ENCODE peak calls at places on chromosomes 7 and 10, in seven cellular contexts. One of them, this sample, is unnamed.
A peak's percentile ranks its signal among the peaks of the same experiment; 100 is the strongest.

GRCh38 chr10:88792656-88793055 is 9.9 kb upstream of the LIPM start:
- DNase-seq in Caco-2: no peak
- DNase-seq in colonic mucosa: no peak
- DNase-seq in H9: no peak
- DNase-seq in lower lobe of right lung: peak; percentile 69
- DNase-seq in CD4-positive, CD25-positive, alpha-beta regulatory T cell: no peak
- DNase-seq in iPS DF 6.9: no peak
- DNase-seq in this sample: no peak

GRCh38 chr10:25661632-25662031 is 272.4 kb upstream of the MYO3A start:
- DNase-seq in Caco-2: no peak
- DNase-seq in colonic mucosa: no peak
- DNase-seq in H9: no peak
- DNase-seq in lower lobe of right lung: no peak
- DNase-seq in CD4-positive, CD25-positive, alpha-beta regulatory T cell: no peak
- DNase-seq in iPS DF 6.9: no peak
- DNase-seq in this sample: no peak

GRCh38 chr10:11793762-11794479 is 29.2 kb upstream of the PROSER2 start:
- DNase-seq in Caco-2: peak; percentile 98
- DNase-seq in colonic mucosa: no peak
- DNase-seq in H9: no peak
- DNase-seq in lower lobe of right lung: no peak
- DNase-seq in CD4-positive, CD25-positive, alpha-beta regulatory T cell: no peak
- DNase-seq in iPS DF 6.9: no peak
- DNase-seq in this sample: no peak

GRCh38 chr7:143882611-143883078 is 19.3 kb downstream of the TCAF1 start:
- DNase-seq in Caco-2: no peak
- DNase-seq in colonic mucosa: peak; percentile 64
- DNase-seq in H9: peak; percentile 56
- DNase-seq in lower lobe of right lung: peak; percentile 60
- DNase-seq in CD4-positive, CD25-positive, alpha-beta regulatory T cell: no peak
- DNase-seq in iPS DF 6.9: no peak
- DNase-seq in this sample: no peak

GRCh38 chr7:95246935-95247370 is 77.4 kb downstream of the PON1 start:
- DNase-seq in Caco-2: peak; percentile 62
- DNase-seq in colonic mucosa: peak; percentile 76
- DNase-seq in H9: peak; percentile 59
- DNase-seq in lower lobe of right lung: no peak
- DNase-seq in CD4-positive, CD25-positive, alpha-beta regulatory T cell: no peak
- DNase-seq in iPS DF 6.9: peak; percentile 55
- DNase-seq in this sample: no peak

GRCh38 chr10:122864901-122865300 is 14.5 kb downstream of the FAM24B start:
- DNase-seq in Caco-2: no peak
- DNase-seq in colonic mucosa: no peak
- DNase-seq in H9: no peak
- DNase-seq in lower lobe of right lung: no peak
- DNase-seq in CD4-positive, CD25-positive, alpha-beta regulatory T cell: no peak
- DNase-seq in iPS DF 6.9: no peak
- DNase-seq in this sample: no peak

GRCh38 chr10:110005716-110006115 is 2.1 kb upstream of the ADD3 start:
- DNase-seq in Caco-2: peak; percentile 50
- DNase-seq in colonic mucosa: peak; percentile 58
- DNase-seq in H9: peak; percentile 45
- DNase-seq in lower lobe of right lung: no peak
- DNase-seq in CD4-positive, CD25-positive, alpha-beta regulatory T cell: no peak
- DNase-seq in iPS DF 6.9: no peak
- DNase-seq in this sample: no peak

GRCh38 chr7:139708541-139708940 is 69.3 kb downstream of the HIPK2 start:
- DNase-seq in Caco-2: no peak
- DNase-seq in colonic mucosa: no peak
- DNase-seq in H9: no peak
- DNase-seq in lower lobe of right lung: no peak
- DNase-seq in CD4-positive, CD25-positive, alpha-beta regulatory T cell: no peak
- DNase-seq in iPS DF 6.9: no peak
- DNase-seq in this sample: no peak

GRCh38 chr10:92757066-92757716 is 67.4 kb downstream of the HHEX start:
- DNase-seq in Caco-2: peak; percentile 42
- DNase-seq in colonic mucosa: peak; percentile 72
- DNase-seq in H9: peak; percentile 63
- DNase-seq in lower lobe of right lung: peak; percentile 89
- DNase-seq in CD4-positive, CD25-positive, alpha-beta regulatory T cell: no peak
- DNase-seq in iPS DF 6.9: peak; percentile 9
- DNase-seq in this sample: no peak

GRCh38 chr7:151684408-151685175 is 164.9 kb upstream of the RHEB start:
- DNase-seq in Caco-2: no peak
- DNase-seq in colonic mucosa: no peak
- DNase-seq in H9: no peak
- DNase-seq in lower lobe of right lung: no peak
- DNase-seq in CD4-positive, CD25-positive, alpha-beta regulatory T cell: no peak
- DNase-seq in iPS DF 6.9: no peak
- DNase-seq in this sample: no peak

GRCh38 chr7:24052572-24053223 is 231.3 kb upstream of the NPY start:
- DNase-seq in Caco-2: no peak
- DNase-seq in colonic mucosa: no peak
- DNase-seq in H9: no peak
- DNase-seq in lower lobe of right lung: no peak
- DNase-seq in CD4-positive, CD25-positive, alpha-beta regulatory T cell: no peak
- DNase-seq in iPS DF 6.9: no peak
- DNase-seq in this sample: no peak

GRCh38 chr7:3588341-3588740 is 287.3 kb downstream of the SDK1 start:
- DNase-seq in Caco-2: no peak
- DNase-seq in colonic mucosa: no peak
- DNase-seq in H9: no peak
- DNase-seq in lower lobe of right lung: no peak
- DNase-seq in CD4-positive, CD25-positive, alpha-beta regulatory T cell: no peak
- DNase-seq in iPS DF 6.9: no peak
- DNase-seq in this sample: no peak

GRCh38 chr10:30476511-30476910 is 42.5 kb downstream of the MAP3K8 start:
- DNase-seq in Caco-2: no peak
- DNase-seq in colonic mucosa: no peak
- DNase-seq in H9: no peak
- DNase-seq in lower lobe of right lung: no peak
- DNase-seq in CD4-positive, CD25-positive, alpha-beta regulatory T cell: no peak
- DNase-seq in iPS DF 6.9: no peak
- DNase-seq in this sample: no peak

GRCh38 chr10:87054373-87055295 is 34.5 kb downstream of the FAM25A start:
- DNase-seq in Caco-2: no peak
- DNase-seq in colonic mucosa: no peak
- DNase-seq in H9: no peak
- DNase-seq in lower lobe of right lung: no peak
- DNase-seq in CD4-positive, CD25-positive, alpha-beta regulatory T cell: no peak
- DNase-seq in iPS DF 6.9: no peak
- DNase-seq in this sample: no peak

GRCh38 chr7:155979994-155980393 is 167.7 kb upstream of the SHH start:
- DNase-seq in Caco-2: peak; percentile 12
- DNase-seq in colonic mucosa: peak; percentile 10
- DNase-seq in H9: peak; percentile 12
- DNase-seq in lower lobe of right lung: no peak
- DNase-seq in CD4-positive, CD25-positive, alpha-beta regulatory T cell: no peak
- DNase-seq in iPS DF 6.9: no peak
- DNase-seq in this sample: no peak

GRCh38 chr10:128568979-128569378 is 442.8 kb upstream of the MKI67 start:
- DNase-seq in Caco-2: no peak
- DNase-seq in colonic mucosa: no peak
- DNase-seq in H9: no peak
- DNase-seq in lower lobe of right lung: no peak
- DNase-seq in CD4-positive, CD25-positive, alpha-beta regulatory T cell: no peak
- DNase-seq in iPS DF 6.9: no peak
- DNase-seq in this sample: no peak

GRCh38 chr10:115572740-115573455 is 479.7 kb downstream of the ATRNL1 start:
- DNase-seq in Caco-2: no peak
- DNase-seq in colonic mucosa: no peak
- DNase-seq in H9: peak; percentile 68
- DNase-seq in lower lobe of right lung: no peak
- DNase-seq in CD4-positive, CD25-positive, alpha-beta regulatory T cell: no peak
- DNase-seq in iPS DF 6.9: peak; percentile 37
- DNase-seq in this sample: no peak

GRCh38 chr7:14995774-14996173 is 93.2 kb upstream of the DGKB start:
- DNase-seq in Caco-2: no peak
- DNase-seq in colonic mucosa: no peak
- DNase-seq in H9: no peak
- DNase-seq in lower lobe of right lung: no peak
- DNase-seq in CD4-positive, CD25-positive, alpha-beta regulatory T cell: no peak
- DNase-seq in iPS DF 6.9: no peak
- DNase-seq in this sample: no peak

GRCh38 chr7:78284945-78285344 is 486.4 kb downstream of the PHTF2 start:
- DNase-seq in Caco-2: no peak
- DNase-seq in colonic mucosa: no peak
- DNase-seq in H9: no peak
- DNase-seq in lower lobe of right lung: no peak
- DNase-seq in CD4-positive, CD25-positive, alpha-beta regulatory T cell: no peak
- DNase-seq in iPS DF 6.9: no peak
- DNase-seq in this sample: no peak

GRCh38 chr7:50696810-50697582 is 85.7 kb downstream of the GRB10 start:
- DNase-seq in Caco-2: no peak
- DNase-seq in colonic mucosa: no peak
- DNase-seq in H9: no peak
- DNase-seq in lower lobe of right lung: no peak
- DNase-seq in CD4-positive, CD25-positive, alpha-beta regulatory T cell: no peak
- DNase-seq in iPS DF 6.9: no peak
- DNase-seq in this sample: no peak

GRCh38 chr7:155536451-155536850 is 9.9 kb downstream of the CNPY1 start:
- DNase-seq in Caco-2: no peak
- DNase-seq in colonic mucosa: no peak
- DNase-seq in H9: no peak
- DNase-seq in lower lobe of right lung: no peak
- DNase-seq in CD4-positive, CD25-positive, alpha-beta regulatory T cell: no peak
- DNase-seq in iPS DF 6.9: no peak
- DNase-seq in this sample: no peak

GRCh38 chr10:79418274-79418673 is 27.1 kb downstream of the ZCCHC24 start:
- DNase-seq in Caco-2: no peak
- DNase-seq in colonic mucosa: no peak
- DNase-seq in H9: no peak
- DNase-seq in lower lobe of right lung: peak; percentile 36
- DNase-seq in CD4-positive, CD25-positive, alpha-beta regulatory T cell: no peak
- DNase-seq in iPS DF 6.9: no peak
- DNase-seq in this sample: no peak

GRCh38 chr10:33334170-33334838 is at the start of gene NRP1:
- DNase-seq in Caco-2: no peak
- DNase-seq in colonic mucosa: peak; percentile 39
- DNase-seq in H9: peak; percentile 29
- DNase-seq in lower lobe of right lung: peak; percentile 57
- DNase-seq in CD4-positive, CD25-positive, alpha-beta regulatory T cell: no peak
- DNase-seq in iPS DF 6.9: no peak
- DNase-seq in this sample: no peak

GRCh38 chr7:50558380-50559051 is 6.7 kb downstream of the DDC start:
- DNase-seq in Caco-2: peak; percentile 48
- DNase-seq in colonic mucosa: no peak
- DNase-seq in H9: no peak
- DNase-seq in lower lobe of right lung: no peak
- DNase-seq in CD4-positive, CD25-positive, alpha-beta regulatory T cell: no peak
- DNase-seq in iPS DF 6.9: no peak
- DNase-seq in this sample: no peak

GRCh38 chr10:71214641-71215160 is 2.3 kb downstream of the UNC5B start:
- DNase-seq in Caco-2: peak; percentile 30
- DNase-seq in colonic mucosa: no peak
- DNase-seq in H9: peak; percentile 15
- DNase-seq in lower lobe of right lung: no peak
- DNase-seq in CD4-positive, CD25-positive, alpha-beta regulatory T cell: no peak
- DNase-seq in iPS DF 6.9: no peak
- DNase-seq in this sample: no peak

GRCh38 chr10:23095966-23096813 is 811 bp downstream of the MSRB2 start:
- DNase-seq in Caco-2: no peak
- DNase-seq in colonic mucosa: peak; percentile 38
- DNase-seq in H9: no peak
- DNase-seq in lower lobe of right lung: peak; percentile 54
- DNase-seq in CD4-positive, CD25-positive, alpha-beta regulatory T cell: no peak
- DNase-seq in iPS DF 6.9: no peak
- DNase-seq in this sample: peak; percentile 6

GRCh38 chr10:60335708-60336107 is 54.0 kb downstream of the ANK3 start:
- DNase-seq in Caco-2: no peak
- DNase-seq in colonic mucosa: no peak
- DNase-seq in H9: no peak
- DNase-seq in lower lobe of right lung: no peak
- DNase-seq in CD4-positive, CD25-positive, alpha-beta regulatory T cell: no peak
- DNase-seq in iPS DF 6.9: no peak
- DNase-seq in this sample: no peak

GRCh38 chr7:73532224-73532623 is 10.1 kb upstream of the BAZ1B start:
- DNase-seq in Caco-2: no peak
- DNase-seq in colonic mucosa: no peak
- DNase-seq in H9: no peak
- DNase-seq in lower lobe of right lung: no peak
- DNase-seq in CD4-positive, CD25-positive, alpha-beta regulatory T cell: no peak
- DNase-seq in iPS DF 6.9: no peak
- DNase-seq in this sample: no peak

GRCh38 chr7:107712025-107712424 is 31.9 kb upstream of the CBLL1 start:
- DNase-seq in Caco-2: no peak
- DNase-seq in colonic mucosa: no peak
- DNase-seq in H9: no peak
- DNase-seq in lower lobe of right lung: no peak
- DNase-seq in CD4-positive, CD25-positive, alpha-beta regulatory T cell: no peak
- DNase-seq in iPS DF 6.9: no peak
- DNase-seq in this sample: no peak

GRCh38 chr7:39934132-39934531 is 15.9 kb upstream of the CDK13 start:
- DNase-seq in Caco-2: no peak
- DNase-seq in colonic mucosa: no peak
- DNase-seq in H9: no peak
- DNase-seq in lower lobe of right lung: no peak
- DNase-seq in CD4-positive, CD25-positive, alpha-beta regulatory T cell: no peak
- DNase-seq in iPS DF 6.9: no peak
- DNase-seq in this sample: no peak

GRCh38 chr7:149701495-149702240 is 71.7 kb downstream of the ZNF467 start:
- DNase-seq in Caco-2: no peak
- DNase-seq in colonic mucosa: no peak
- DNase-seq in H9: no peak
- DNase-seq in lower lobe of right lung: no peak
- DNase-seq in CD4-positive, CD25-positive, alpha-beta regulatory T cell: no peak
- DNase-seq in iPS DF 6.9: no peak
- DNase-seq in this sample: no peak
- H3K9me3 ChIP-seq in Caco-2: peaks cover 35% of the 10 kb centered on the region
- H3K9me3 ChIP-seq in colonic mucosa: no peaks in the 10 kb centered on the region
- H3K9me3 ChIP-seq in H9: no peaks in the 10 kb centered on the region
- H3K9me3 ChIP-seq in lower lobe of right lung: peaks cover 3% of the 10 kb centered on the region
- H3K9me3 ChIP-seq in CD4-positive, CD25-positive, alpha-beta regulatory T cell: no peaks in the 10 kb centered on the region
- H3K9me3 ChIP-seq in iPS DF 6.9: no peaks in the 10 kb centered on the region
- H3K9me3 ChIP-seq in this sample: no peaks in the 10 kb centered on the region

GRCh38 chr7:120033114-120033513 is 239.9 kb upstream of the KCND2 start:
- DNase-seq in Caco-2: no peak
- DNase-seq in colonic mucosa: no peak
- DNase-seq in H9: peak; percentile 33
- DNase-seq in lower lobe of right lung: no peak
- DNase-seq in CD4-positive, CD25-positive, alpha-beta regulatory T cell: no peak
- DNase-seq in iPS DF 6.9: no peak
- DNase-seq in this sample: no peak
- H3K9me3 ChIP-seq in Caco-2: no peaks in the 10 kb centered on the region
- H3K9me3 ChIP-seq in colonic mucosa: no peaks in the 10 kb centered on the region
- H3K9me3 ChIP-seq in H9: no peaks in the 10 kb centered on the region
- H3K9me3 ChIP-seq in lower lobe of right lung: no peaks in the 10 kb centered on the region
- H3K9me3 ChIP-seq in CD4-positive, CD25-positive, alpha-beta regulatory T cell: peaks cover 1% of the 10 kb centered on the region
- H3K9me3 ChIP-seq in iPS DF 6.9: no peaks in the 10 kb centered on the region
- H3K9me3 ChIP-seq in this sample: no peaks in the 10 kb centered on the region

GRCh38 chr10:4023997-4024396 is 239.0 kb upstream of the KLF6 start:
- DNase-seq in Caco-2: no peak
- DNase-seq in colonic mucosa: no peak
- DNase-seq in H9: no peak
- DNase-seq in lower lobe of right lung: no peak
- DNase-seq in CD4-positive, CD25-positive, alpha-beta regulatory T cell: no peak
- DNase-seq in iPS DF 6.9: no peak
- DNase-seq in this sample: no peak
- H3K9me3 ChIP-seq in Caco-2: no peaks in the 10 kb centered on the region
- H3K9me3 ChIP-seq in colonic mucosa: no peaks in the 10 kb centered on the region
- H3K9me3 ChIP-seq in H9: no peaks in the 10 kb centered on the region
- H3K9me3 ChIP-seq in lower lobe of right lung: no peaks in the 10 kb centered on the region
- H3K9me3 ChIP-seq in CD4-positive, CD25-positive, alpha-beta regulatory T cell: no peaks in the 10 kb centered on the region
- H3K9me3 ChIP-seq in iPS DF 6.9: no peaks in the 10 kb centered on the region
- H3K9me3 ChIP-seq in this sample: no peaks in the 10 kb centered on the region

GRCh38 chr7:266851-267840 is 22.8 kb upstream of the FOXL3 start:
- DNase-seq in Caco-2: peak; percentile 79
- DNase-seq in colonic mucosa: peak; percentile 65
- DNase-seq in H9: peak; percentile 79
- DNase-seq in lower lobe of right lung: peak; percentile 52
- DNase-seq in CD4-positive, CD25-positive, alpha-beta regulatory T cell: no peak
- DNase-seq in iPS DF 6.9: peak; percentile 22
- DNase-seq in this sample: no peak
- H3K9me3 ChIP-seq in Caco-2: peaks cover 5% of the 10 kb centered on the region
- H3K9me3 ChIP-seq in colonic mucosa: no peaks in the 10 kb centered on the region
- H3K9me3 ChIP-seq in H9: peaks cover 14% of the 10 kb centered on the region
- H3K9me3 ChIP-seq in lower lobe of right lung: no peaks in the 10 kb centered on the region
- H3K9me3 ChIP-seq in CD4-positive, CD25-positive, alpha-beta regulatory T cell: no peaks in the 10 kb centered on the region
- H3K9me3 ChIP-seq in iPS DF 6.9: peaks cover 8% of the 10 kb centered on the region
- H3K9me3 ChIP-seq in this sample: no peaks in the 10 kb centered on the region